ENCODE peak calls at places on chromosomes 12 and 14, in six cellular contexts. One of them, this sample, is unnamed.

GRCh38 chr14:23181946-23182345 is 1.5 kb downstream of the SLC7A8 start:
- DNase-seq in uterus: no peak
- DNase-seq in ELR: no peak
- DNase-seq in NCI-H1694 treated with DMSO at 0.1 percent for 48 hours: no peak
- DNase-seq in tibial nerve: no peak
- DNase-seq in ACHN: no peak
- DNase-seq in this sample: no peak

GRCh38 chr14:68806526-68807147 is 13.8 kb upstream of the ZFP36L1 start:
- DNase-seq in tibial nerve: no peak
- DNase-seq in ELR: no peak
- DNase-seq in uterus: no peak
- DNase-seq in ACHN: no peak
- DNase-seq in NCI-H1694 treated with DMSO at 0.1 percent for 48 hours: no peak
- DNase-seq in this sample: peak

GRCh38 chr14:96574633-96575191 is 72.5 kb downstream of the PAPOLA start:
- DNase-seq in ELR: peak
- DNase-seq in NCI-H1694 treated with DMSO at 0.1 percent for 48 hours: peak
- DNase-seq in ACHN: no peak
- DNase-seq in uterus: peak
- DNase-seq in tibial nerve: no peak
- DNase-seq in this sample: peak

GRCh38 chr12:75086086-75087038 is 123.3 kb downstream of the KCNC2 start:
- DNase-seq in NCI-H1694 treated with DMSO at 0.1 percent for 48 hours: no peak
- DNase-seq in ELR: peak
- DNase-seq in tibial nerve: no peak
- DNase-seq in uterus: no peak
- DNase-seq in ACHN: no peak
- DNase-seq in this sample: no peak

GRCh38 chr14:64755661-64756265 is 51.5 kb downstream of the PLEKHG3 start:
- DNase-seq in ACHN: no peak
- DNase-seq in tibial nerve: no peak
- DNase-seq in uterus: no peak
- DNase-seq in NCI-H1694 treated with DMSO at 0.1 percent for 48 hours: no peak
- DNase-seq in ELR: peak
- DNase-seq in this sample: no peak

GRCh38 chr14:75424496-75424895 is 3.3 kb upstream of the JDP2 start:
- DNase-seq in tibial nerve: no peak
- DNase-seq in ELR: no peak
- DNase-seq in uterus: no peak
- DNase-seq in ACHN: no peak
- DNase-seq in NCI-H1694 treated with DMSO at 0.1 percent for 48 hours: no peak
- DNase-seq in this sample: no peak

GRCh38 chr12:30417697-30418231 is 277.9 kb downstream of the IPO8 start:
- DNase-seq in ELR: peak
- DNase-seq in ACHN: peak
- DNase-seq in tibial nerve: no peak
- DNase-seq in NCI-H1694 treated with DMSO at 0.1 percent for 48 hours: peak
- DNase-seq in uterus: no peak
- DNase-seq in this sample: no peak

GRCh38 chr12:43241971-43242370 is 310.0 kb downstream of the ADAMTS20 start:
- DNase-seq in ACHN: no peak
- DNase-seq in ELR: no peak
- DNase-seq in tibial nerve: no peak
- DNase-seq in uterus: no peak
- DNase-seq in NCI-H1694 treated with DMSO at 0.1 percent for 48 hours: no peak
- DNase-seq in this sample: no peak

GRCh38 chr14:88825078-88825458 is 617 bp downstream of the TTC8 start:
- DNase-seq in NCI-H1694 treated with DMSO at 0.1 percent for 48 hours: no peak
- DNase-seq in uterus: no peak
- DNase-seq in ACHN: no peak
- DNase-seq in ELR: peak
- DNase-seq in tibial nerve: no peak
- DNase-seq in this sample: no peak

GRCh38 chr12:56878010-56878339 is 56.2 kb downstream of the SDR9C7 start:
- DNase-seq in ACHN: no peak
- DNase-seq in NCI-H1694 treated with DMSO at 0.1 percent for 48 hours: no peak
- DNase-seq in uterus: no peak
- DNase-seq in ELR: no peak
- DNase-seq in tibial nerve: no peak
- DNase-seq in this sample: peak

GRCh38 chr12:54968181-54968730 is 16.3 kb downstream of the TESPA1 start:
- DNase-seq in ACHN: no peak
- DNase-seq in NCI-H1694 treated with DMSO at 0.1 percent for 48 hours: no peak
- DNase-seq in uterus: no peak
- DNase-seq in ELR: no peak
- DNase-seq in tibial nerve: no peak
- DNase-seq in this sample: no peak

GRCh38 chr14:76761198-76761848 is at the start of gene VASH1:
- DNase-seq in uterus: peak
- DNase-seq in ACHN: peak
- DNase-seq in ELR: peak
- DNase-seq in NCI-H1694 treated with DMSO at 0.1 percent for 48 hours: peak
- DNase-seq in tibial nerve: no peak
- DNase-seq in this sample: no peak

GRCh38 chr14:26323781-26324363 is 274.0 kb downstream of the NOVA1 start:
- DNase-seq in NCI-H1694 treated with DMSO at 0.1 percent for 48 hours: no peak
- DNase-seq in ELR: no peak
- DNase-seq in ACHN: no peak
- DNase-seq in uterus: no peak
- DNase-seq in tibial nerve: no peak
- DNase-seq in this sample: no peak

GRCh38 chr14:56359245-56359644 is 220.4 kb upstream of the TMEM260 start:
- DNase-seq in ACHN: no peak
- DNase-seq in NCI-H1694 treated with DMSO at 0.1 percent for 48 hours: no peak
- DNase-seq in tibial nerve: no peak
- DNase-seq in uterus: no peak
- DNase-seq in ELR: no peak
- DNase-seq in this sample: no peak

GRCh38 chr12:80175307-80175930 is 76.1 kb downstream of the OTOGL start:
- DNase-seq in ACHN: no peak
- DNase-seq in uterus: no peak
- DNase-seq in ELR: no peak
- DNase-seq in tibial nerve: no peak
- DNase-seq in NCI-H1694 treated with DMSO at 0.1 percent for 48 hours: no peak
- DNase-seq in this sample: no peak

GRCh38 chr12:65875635-65876034 is 51.4 kb downstream of the HMGA2 start:
- DNase-seq in ELR: no peak
- DNase-seq in uterus: no peak
- DNase-seq in NCI-H1694 treated with DMSO at 0.1 percent for 48 hours: no peak
- DNase-seq in ACHN: peak
- DNase-seq in tibial nerve: no peak
- DNase-seq in this sample: no peak

GRCh38 chr14:54625158-54625557 is 58.2 kb downstream of the SAMD4A start:
- DNase-seq in tibial nerve: no peak
- DNase-seq in ELR: peak
- DNase-seq in ACHN: no peak
- DNase-seq in NCI-H1694 treated with DMSO at 0.1 percent for 48 hours: no peak
- DNase-seq in uterus: no peak
- DNase-seq in this sample: no peak

GRCh38 chr14:57987051-57987450 is 121.2 kb upstream of the SLC35F4 start:
- DNase-seq in NCI-H1694 treated with DMSO at 0.1 percent for 48 hours: no peak
- DNase-seq in ELR: peak
- DNase-seq in ACHN: no peak
- DNase-seq in tibial nerve: no peak
- DNase-seq in uterus: no peak
- DNase-seq in this sample: no peak

GRCh38 chr12:121725420-121725819 is 12.9 kb downstream of the TMEM120B start:
- DNase-seq in ACHN: no peak
- DNase-seq in uterus: no peak
- DNase-seq in NCI-H1694 treated with DMSO at 0.1 percent for 48 hours: no peak
- DNase-seq in ELR: no peak
- DNase-seq in tibial nerve: no peak
- DNase-seq in this sample: no peak

GRCh38 chr12:99453831-99454538 is 193.6 kb upstream of the GARIN6 start:
- DNase-seq in tibial nerve: no peak
- DNase-seq in ELR: no peak
- DNase-seq in NCI-H1694 treated with DMSO at 0.1 percent for 48 hours: no peak
- DNase-seq in uterus: no peak
- DNase-seq in ACHN: peak
- DNase-seq in this sample: no peak

GRCh38 chr14:90538716-90539495 is 142.1 kb downstream of the CALM1 start:
- DNase-seq in ACHN: no peak
- DNase-seq in NCI-H1694 treated with DMSO at 0.1 percent for 48 hours: no peak
- DNase-seq in uterus: no peak
- DNase-seq in ELR: no peak
- DNase-seq in tibial nerve: no peak
- DNase-seq in this sample: no peak

GRCh38 chr14:71526388-71526787 is 405.8 kb upstream of the RGS6 start:
- DNase-seq in tibial nerve: no peak
- DNase-seq in uterus: no peak
- DNase-seq in ACHN: no peak
- DNase-seq in NCI-H1694 treated with DMSO at 0.1 percent for 48 hours: no peak
- DNase-seq in ELR: no peak
- DNase-seq in this sample: no peak

GRCh38 chr14:100776681-100777365 is 49.1 kb upstream of the MEG3 start:
- DNase-seq in uterus: peak
- DNase-seq in tibial nerve: no peak
- DNase-seq in ELR: no peak
- DNase-seq in NCI-H1694 treated with DMSO at 0.1 percent for 48 hours: no peak
- DNase-seq in ACHN: no peak
- DNase-seq in this sample: no peak

GRCh38 chr12:111408116-111408440 is 2.4 kb downstream of the SH2B3 start:
- DNase-seq in NCI-H1694 treated with DMSO at 0.1 percent for 48 hours: no peak
- DNase-seq in tibial nerve: no peak
- DNase-seq in ELR: peak
- DNase-seq in uterus: no peak
- DNase-seq in ACHN: peak
- DNase-seq in this sample: no peak